ENCODE peak calls at places on chromosomes 16 and 17, in four cellular contexts. One of them, this sample, is unnamed.

GRCh38 chr17:43880420-43880991 is 26.8 kb downstream of the MPP2 start:
- DNase-seq in WERI-Rb-1: peak; percentile 85
- DNase-seq in ACHN: peak; percentile 72
- DNase-seq in GM23338: peak; percentile 73
- DNase-seq in this sample: peak; percentile 55

GRCh38 chr17:62823111-62823895 is 15.2 kb upstream of the MARCHF10 start:
- DNase-seq in WERI-Rb-1: no peak
- DNase-seq in ACHN: peak; percentile 28
- DNase-seq in GM23338: no peak
- DNase-seq in this sample: no peak

GRCh38 chr16:87487361-87487924 is 5.4 kb downstream of the ZCCHC14 start:
- DNase-seq in ACHN: no peak
- DNase-seq in WERI-Rb-1: no peak
- DNase-seq in GM23338: peak; percentile 84
- DNase-seq in this sample: peak; percentile 90

GRCh38 chr17:64245218-64246145 is 17.6 kb downstream of the TEX2 start:
- DNase-seq in WERI-Rb-1: no peak
- DNase-seq in GM23338: no peak
- DNase-seq in ACHN: no peak
- DNase-seq in this sample: no peak

GRCh38 chr17:67836205-67836987 is 11.1 kb downstream of the BPTF start:
- DNase-seq in ACHN: peak; percentile 19
- DNase-seq in WERI-Rb-1: no peak
- DNase-seq in GM23338: no peak
- DNase-seq in this sample: no peak

GRCh38 chr17:44350733-44351226 is 5.7 kb downstream of the GRN start:
- DNase-seq in GM23338: peak; percentile 85
- DNase-seq in ACHN: peak; percentile 71
- DNase-seq in WERI-Rb-1: peak; percentile 88
- DNase-seq in this sample: peak; percentile 71

GRCh38 chr17:64354824-64355535 is 35.7 kb downstream of the PECAM1 start:
- DNase-seq in WERI-Rb-1: no peak
- DNase-seq in GM23338: no peak
- DNase-seq in ACHN: no peak
- DNase-seq in this sample: no peak

GRCh38 chr17:45425984-45426413 is 6.7 kb downstream of the ARHGAP27 start:
- DNase-seq in ACHN: no peak
- DNase-seq in GM23338: no peak
- DNase-seq in WERI-Rb-1: no peak
- DNase-seq in this sample: no peak

GRCh38 chr16:10782628-10783027 is 36.0 kb downstream of the TVP23A start:
- DNase-seq in ACHN: no peak
- DNase-seq in WERI-Rb-1: no peak
- DNase-seq in GM23338: no peak
- DNase-seq in this sample: no peak

GRCh38 chr17:28963841-28964240 is 12.5 kb upstream of the PHF12 start:
- DNase-seq in ACHN: no peak
- DNase-seq in GM23338: no peak
- DNase-seq in WERI-Rb-1: peak; percentile 3
- DNase-seq in this sample: no peak

GRCh38 chr16:27972500-27972899 is 91.0 kb downstream of the GSG1L start:
- DNase-seq in WERI-Rb-1: peak; percentile 75
- DNase-seq in GM23338: peak; percentile 82
- DNase-seq in ACHN: peak; percentile 68
- DNase-seq in this sample: peak; percentile 74

GRCh38 chr17:82985436-82985820 is 94.0 kb upstream of the METRNL start:
- DNase-seq in GM23338: no peak
- DNase-seq in ACHN: no peak
- DNase-seq in WERI-Rb-1: no peak
- DNase-seq in this sample: no peak

GRCh38 chr17:6591599-6592158 is 35.3 kb upstream of the PITPNM3 start:
- DNase-seq in GM23338: no peak
- DNase-seq in WERI-Rb-1: no peak
- DNase-seq in ACHN: peak; percentile 82
- DNase-seq in this sample: no peak

GRCh38 chr17:79506955-79507354 is 103.9 kb downstream of the RBFOX3 start:
- DNase-seq in WERI-Rb-1: no peak
- DNase-seq in ACHN: no peak
- DNase-seq in GM23338: no peak
- DNase-seq in this sample: no peak

GRCh38 chr16:27259710-27260109 is 8.9 kb downstream of the NSMCE1 start:
- DNase-seq in GM23338: no peak
- DNase-seq in WERI-Rb-1: no peak
- DNase-seq in ACHN: no peak
- DNase-seq in this sample: no peak

GRCh38 chr17:74959826-74960738 is 12.5 kb downstream of the HID1 start:
- DNase-seq in WERI-Rb-1: no peak
- DNase-seq in GM23338: no peak
- DNase-seq in ACHN: peak; percentile 24
- DNase-seq in this sample: no peak

GRCh38 chr17:38881600-38882191 is 11.8 kb downstream of the LASP1 start:
- DNase-seq in WERI-Rb-1: no peak
- DNase-seq in GM23338: no peak
- DNase-seq in ACHN: no peak
- DNase-seq in this sample: no peak

GRCh38 chr17:44002141-44002848 is 2.1 kb upstream of the NAGS start:
- DNase-seq in GM23338: no peak
- DNase-seq in WERI-Rb-1: no peak
- DNase-seq in ACHN: peak; percentile 28
- DNase-seq in this sample: no peak

GRCh38 chr16:30567160-30567990 is 4.1 kb downstream of the ZNF688 start:
- DNase-seq in WERI-Rb-1: no peak
- DNase-seq in GM23338: no peak
- DNase-seq in ACHN: no peak
- DNase-seq in this sample: no peak

This sample was measured in mesendoderm.